ENCODE peak calls at places on chromosomes 3 and 15, in four cellular contexts. A is WTC11, U is K562, T is GM12878. J is an unnamed sample.
A peak's percentile ranks its signal among the peaks of the same experiment; 100 is the strongest.

GRCh38 chr15:94119923-94120775 is 111.2 kb upstream of the MCTP2 start:
- DNase-seq in T (peak; percentile 49), U (peak; percentile 53), A (peak; percentile 48), J (peak; percentile 62)

GRCh38 chr3:137121704-137122314 is 164.0 kb downstream of the IL20RB start:
- DNase-seq in A (peak; percentile 58), T (peak; percentile 8), U (peak; percentile 34), J (peak; percentile 33)

GRCh38 chr15:68199340-68199739 is 5.8 kb downstream of the CALML4 start:
- DNase-seq in T (no peak), U (no peak), A (no peak), J (peak; percentile 25)

GRCh38 chr15:85750319-85750806 is 44.4 kb downstream of the KLHL25 start:
- DNase-seq in A (no peak), U (no peak), T (no peak), J (no peak)

GRCh38 chr3:122824465-122825379 is 29.9 kb downstream of the SLC49A4 start:
- DNase-seq in T (no peak), A (no peak), U (no peak), J (no peak)

GRCh38 chr15:66779331-66780009 is 77.4 kb downstream of the SMAD6 start:
- DNase-seq in U (no peak), T (no peak), A (no peak), J (no peak)

GRCh38 chr3:73656241-73656890 is 31.6 kb upstream of the PDZRN3 start:
- DNase-seq in A (no peak), T (no peak), U (no peak), J (no peak)

GRCh38 chr3:102531686-102532085 is 96.9 kb downstream of the ZPLD1 start:
- DNase-seq in A (no peak), T (no peak), U (no peak), J (no peak)

GRCh38 chr3:4716731-4717362 is 223.7 kb downstream of the ITPR1 start:
- DNase-seq in A (no peak), T (no peak), U (no peak), J (no peak)

GRCh38 chr15:62739082-62739481 is 303.5 kb upstream of the TPM1 start:
- DNase-seq in U (no peak), A (no peak), T (no peak), J (no peak)

GRCh38 chr3:71658131-71658530 is 67.1 kb downstream of the EIF4E3 start:
- DNase-seq in U (no peak), T (no peak), A (no peak), J (no peak)

GRCh38 chr3:52407779-52408178 is 37.1 kb downstream of the SEMA3G start:
- DNase-seq in T (no peak), A (no peak), U (no peak), J (peak; percentile 11)

GRCh38 chr15:64232400-64232799 is 69.6 kb upstream of the PPIB start:
- DNase-seq in T (no peak), A (no peak), U (peak; percentile 57), J (no peak)

GRCh38 chr15:78666010-78666409 is 25.0 kb upstream of the CHRNB4 start:
- DNase-seq in A (no peak), U (no peak), T (no peak), J (no peak)

GRCh38 chr15:99369250-99369649 is 118.0 kb downstream of the LRRC28 start:
- DNase-seq in U (no peak), T (no peak), A (no peak), J (no peak)

GRCh38 chr3:106345353-106346027 is 476.7 kb upstream of the CBLB start:
- DNase-seq in U (no peak), A (no peak), T (no peak), J (no peak)

GRCh38 chr15:65072027-65072426 is 4.2 kb upstream of the RASL12 start:
- DNase-seq in T (no peak), A (no peak), U (no peak), J (no peak)

GRCh38 chr3:50408445-50408953 is 49.2 kb upstream of the TMEM115 start:
- DNase-seq in A (no peak), T (no peak), U (no peak), J (no peak)

GRCh38 chr3:64214002-64214696 is 11.1 kb downstream of the PRICKLE2 start:
- DNase-seq in T (no peak), A (no peak), U (no peak), J (peak; percentile 16)

GRCh38 chr3:150421799-150422548 is 13.9 kb downstream of the TSC22D2 start:
- DNase-seq in T (no peak), A (no peak), U (no peak), J (peak; percentile 5)

GRCh38 chr3:123110238-123110952 is 43.6 kb downstream of the PDIA5 start:
- DNase-seq in T (no peak), U (no peak), A (no peak), J (no peak)

GRCh38 chr3:42080452-42080872 is 10.7 kb upstream of the TRAK1 start:
- DNase-seq in A (no peak), U (no peak), T (peak; percentile 38), J (no peak)

GRCh38 chr3:53846134-53846850 is at the start of the genes CHDH and IL17RB:
- DNase-seq in T (no peak), U (peak; percentile 35), A (peak; percentile 76), J (peak; percentile 83)

GRCh38 chr3:18720543-18720942 is 295.4 kb upstream of the SATB1 start:
- DNase-seq in A (no peak), T (no peak), U (no peak), J (no peak)

GRCh38 chr15:60720084-60720483 is 241.1 kb upstream of the ICE2 start:
- DNase-seq in U (no peak), A (no peak), T (no peak), J (no peak)

GRCh38 chr15:41387646-41388045 is 14.7 kb downstream of the NDUFAF1 start:
- DNase-seq in A (no peak), T (no peak), U (no peak), J (no peak)

GRCh38 chr15:66139816-66140215 is 113.7 kb downstream of the MEGF11 start:
- DNase-seq in A (no peak), T (no peak), U (no peak), J (no peak)

GRCh38 chr3:156264771-156265170 is 144.4 kb downstream of the KCNAB1 start:
- DNase-seq in T (no peak), A (no peak), U (no peak), J (no peak)

GRCh38 chr3:13267348-13267659 is 152.8 kb downstream of the NUP210 start:
- DNase-seq in T (no peak), U (no peak), A (no peak), J (no peak)

GRCh38 chr3:13268120-13268519 is 152.0 kb downstream of the NUP210 start:
- DNase-seq in A (no peak), U (no peak), T (no peak), J (no peak)

GRCh38 chr3:13265507-13265906 is 154.6 kb downstream of the NUP210 start:
- DNase-seq in U (no peak), A (no peak), T (no peak), J (no peak)

GRCh38 chr3:13266005-13266404 is 154.1 kb downstream of the NUP210 start:
- DNase-seq in U (no peak), T (no peak), A (no peak), J (no peak)

GRCh38 chr3:13266651-13267347 is 153.3 kb downstream of the NUP210 start:
- DNase-seq in T (no peak), A (no peak), U (no peak), J (no peak)
- TF ChIP-seq USF1 in T (no peak), A (no peak), U (no peak), J (no peak)

DNA sequence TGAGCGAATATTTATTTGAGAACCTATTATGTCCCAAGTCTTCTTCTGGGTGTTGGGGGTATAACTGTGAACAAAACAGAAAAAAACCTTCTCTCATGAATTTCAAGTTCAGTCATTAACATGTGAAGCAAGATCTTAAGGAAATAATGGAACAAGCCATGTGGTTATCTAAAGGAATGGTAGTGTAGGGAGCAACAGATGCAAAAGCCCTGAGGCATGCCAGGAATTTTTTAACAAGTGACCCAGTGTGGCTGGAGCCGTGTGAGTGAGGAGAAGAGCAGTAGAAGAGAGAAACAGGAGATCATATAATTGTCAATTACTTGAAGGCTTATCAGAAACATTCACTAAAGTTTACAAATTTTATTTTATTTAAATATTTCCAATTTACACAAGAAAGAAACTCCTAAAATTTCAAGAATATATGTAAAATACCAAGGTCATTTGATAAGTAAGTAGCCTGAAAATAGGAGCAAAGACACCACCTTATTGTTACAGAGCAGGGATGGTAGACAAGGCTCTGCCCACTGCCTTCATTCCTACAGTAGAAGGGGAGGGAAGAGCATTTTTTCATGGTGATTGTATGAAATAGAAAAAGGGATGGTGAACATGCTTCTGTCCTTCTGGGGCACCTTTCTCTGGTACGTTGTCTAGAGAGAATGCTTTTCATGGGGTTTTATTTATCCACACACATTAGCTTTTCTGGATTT is 345.1 kb downstream of the PLOD2 start:
- DNase-seq in U (no peak), T (no peak), A (peak; percentile 25), J (no peak)
- TF ChIP-seq USF1 in U (no peak), T (no peak), A (no peak), J (no peak)

GRCh38 chr3:193885832-193886231 is 250.1 kb upstream of the HES1 start:
- DNase-seq in T (no peak), A (no peak), U (peak; percentile 88), J (no peak)

GRCh38 chr3:193882091-193882490 is 253.9 kb upstream of the HES1 start:
- DNase-seq in T (no peak), A (no peak), U (no peak), J (no peak)

GRCh38 chr3:193884652-193885051 is 251.3 kb upstream of the HES1 start:
- DNase-seq in U (no peak), A (no peak), T (no peak), J (no peak)

GRCh38 chr3:193884011-193884410 is 251.9 kb upstream of the HES1 start:
- DNase-seq in T (no peak), A (no peak), U (no peak), J (no peak)

DNA sequence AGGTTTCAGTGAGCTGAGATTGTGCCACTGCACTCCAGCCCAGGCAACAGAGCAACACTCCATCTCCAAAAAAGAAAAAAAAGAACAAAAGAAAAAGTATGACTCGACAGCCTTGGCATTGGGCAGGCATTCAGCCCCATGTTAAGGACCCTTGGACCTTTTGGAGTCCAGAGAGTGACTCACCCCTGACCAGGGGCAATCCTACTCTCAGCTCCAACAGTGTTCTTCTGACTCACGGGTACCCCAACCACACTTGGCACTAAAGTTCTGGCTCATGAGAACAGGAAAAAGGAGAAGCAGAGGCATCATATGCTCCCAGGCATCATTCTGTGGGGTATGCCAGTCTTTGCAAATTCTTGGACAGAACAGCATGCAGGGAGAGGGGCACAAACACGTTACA is 252.4 kb upstream of the HES1 start:
- DNase-seq in U (no peak), T (no peak), A (no peak), J (no peak)
- TF ChIP-seq USF1 in U (no peak), T (no peak), A (no peak), J (no peak)

GRCh38 chr3:177694316-177694715 is 497.0 kb upstream of the TBL1XR1 start:
- DNase-seq in U (no peak), A (no peak), T (no peak), J (no peak)

GRCh38 chr3:177694951-177695350 is 497.7 kb upstream of the TBL1XR1 start:
- DNase-seq in T (no peak), A (no peak), U (no peak), J (no peak)

GRCh38 chr3:177693596-177693995 is 496.3 kb upstream of the TBL1XR1 start:
- DNase-seq in T (no peak), A (no peak), U (no peak), J (no peak)

GRCh38 chr3:177689077-177689476 is 491.8 kb upstream of the TBL1XR1 start:
- DNase-seq in A (no peak), T (no peak), U (no peak), J (no peak)

DNA sequence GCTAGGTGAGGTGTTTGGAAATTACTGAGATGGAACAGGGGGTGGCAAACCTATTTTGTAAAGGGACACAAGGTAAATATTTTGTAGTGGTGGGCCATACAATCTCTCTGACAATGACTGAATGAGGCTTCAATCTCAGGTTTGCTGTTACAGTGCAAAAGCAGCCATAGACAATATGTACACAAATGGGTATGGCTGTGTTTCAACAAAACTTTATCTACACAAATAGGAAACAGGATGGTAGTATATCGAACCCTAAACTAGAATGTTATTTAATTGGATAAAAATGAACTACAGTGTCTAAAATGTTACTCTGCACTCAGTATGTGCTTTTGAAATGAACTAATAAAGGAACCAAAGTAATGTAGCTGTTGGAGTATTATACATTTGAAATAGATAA is 495.0 kb upstream of the TBL1XR1 start:
- DNase-seq in A (no peak), T (no peak), U (no peak), J (no peak)
- TF ChIP-seq USF1 in A (no peak), T (no peak), U (no peak), J (no peak)